ENCODE peak calls at places on chromosomes 6 and 20, in eight cellular contexts. Q, M, X, W, V, P, I and S are unnamed samples.

GRCh38 chr6:72287801-72288200 is 334.1 kb upstream of the KCNQ5 start:
- DNase-seq in P (no peak), I (no peak), X (peak; percentile 26), M (no peak), W (no peak), V (peak; percentile 4), Q (no peak), S (no peak)

GRCh38 chr6:155417454-155417853 is 38.2 kb downstream of the NOX3 start:
- DNase-seq in W (no peak), Q (no peak), X (no peak), P (no peak), V (peak; percentile 16), I (no peak), M (no peak), S (no peak)

GRCh38 chr20:43590036-43590391 is 723 bp upstream of the IFT52 start:
- DNase-seq in M (no peak), V (no peak), P (no peak), Q (no peak), I (no peak), W (peak; percentile 14), X (no peak), S (peak; percentile 34)

GRCh38 chr6:156795825-156796224 is 18.6 kb downstream of the ARID1B start:
- DNase-seq in M (no peak), Q (peak; percentile 48), X (no peak), P (no peak), I (no peak), W (no peak), V (peak; percentile 15), S (no peak)

GRCh38 chr20:59063358-59064213 is 21.0 kb upstream of the PRELID3B start:
- DNase-seq in V (peak; percentile 95), Q (peak; percentile 89), W (peak; percentile 69), P (peak; percentile 30), I (peak; percentile 42), M (no peak), X (no peak), S (peak; percentile 77)

GRCh38 chr6:1591926-1592325 is 17.8 kb upstream of the FOXC1 start:
- DNase-seq in V (no peak), I (no peak), P (no peak), Q (no peak), X (no peak), W (no peak), M (no peak), S (no peak)

GRCh38 chr6:13484138-13484708 is 3.2 kb downstream of the GFOD1 start:
- DNase-seq in Q (no peak), M (no peak), W (no peak), V (no peak), P (no peak), I (no peak), X (no peak), S (no peak)

GRCh38 chr6:17015144-17015543 is 86.7 kb upstream of the STMND1 start:
- DNase-seq in V (peak; percentile 89), W (no peak), I (no peak), Q (peak; percentile 77), M (no peak), X (no peak), P (no peak), S (no peak)

GRCh38 chr6:116925088-116925794 is 48.2 kb downstream of the RFX6 start:
- DNase-seq in X (no peak), V (no peak), P (no peak), M (no peak), I (no peak), Q (no peak), W (no peak), S (peak; percentile 2)

GRCh38 chr6:33787336-33787953 is 1.5 kb downstream of the LEMD2 start:
- DNase-seq in X (no peak), I (no peak), V (peak; percentile 41), P (no peak), M (no peak), W (no peak), Q (no peak), S (peak; percentile 36)

GRCh38 chr6:93079061-93079460 is 340.3 kb downstream of the EPHA7 start:
- DNase-seq in P (no peak), X (no peak), W (no peak), Q (no peak), V (no peak), M (no peak), I (no peak), S (no peak)

GRCh38 chr6:22658183-22658582 is 88.8 kb downstream of the HDGFL1 start:
- DNase-seq in I (no peak), M (no peak), V (no peak), W (no peak), X (no peak), Q (no peak), P (no peak), S (no peak)

GRCh38 chr6:151310852-151311767 is 71.3 kb downstream of the AKAP12 start:
- DNase-seq in W (no peak), X (no peak), I (no peak), P (no peak), V (no peak), M (no peak), Q (no peak), S (no peak)

GRCh38 chr20:5188736-5189135 is 61.9 kb downstream of the CDS2 start:
- DNase-seq in I (no peak), Q (no peak), X (no peak), M (no peak), V (no peak), W (no peak), P (no peak), S (no peak)

GRCh38 chr6:112525749-112526148 is 178.6 kb downstream of the RFPL4B start:
- DNase-seq in I (no peak), M (no peak), P (no peak), X (no peak), Q (no peak), W (no peak), V (no peak), S (no peak)

GRCh38 chr20:57396638-57397003 is 5.4 kb downstream of the RBM38 start:
- DNase-seq in X (no peak), I (no peak), V (no peak), P (no peak), Q (no peak), M (no peak), W (no peak), S (no peak)

GRCh38 chr20:57397693-57398108 is 6.5 kb downstream of the RBM38 start:
- DNase-seq in X (peak; percentile 64), I (no peak), Q (no peak), P (peak; percentile 22), M (no peak), W (no peak), V (no peak), S (no peak)

GRCh38 chr20:57395111-57395959 is 4.1 kb downstream of the RBM38 start:
- DNase-seq in I (no peak), P (peak; percentile 86), M (no peak), Q (peak; percentile 74), X (peak; percentile 68), W (peak; percentile 86), V (peak; percentile 53), S (peak; percentile 40)

GRCh38 chr20:57397004-57397692 is 6.0 kb downstream of the RBM38 start:
- DNase-seq in V (no peak), X (peak; percentile 52), W (no peak), I (no peak), P (peak; percentile 11), Q (no peak), M (no peak), S (no peak)

DNA sequence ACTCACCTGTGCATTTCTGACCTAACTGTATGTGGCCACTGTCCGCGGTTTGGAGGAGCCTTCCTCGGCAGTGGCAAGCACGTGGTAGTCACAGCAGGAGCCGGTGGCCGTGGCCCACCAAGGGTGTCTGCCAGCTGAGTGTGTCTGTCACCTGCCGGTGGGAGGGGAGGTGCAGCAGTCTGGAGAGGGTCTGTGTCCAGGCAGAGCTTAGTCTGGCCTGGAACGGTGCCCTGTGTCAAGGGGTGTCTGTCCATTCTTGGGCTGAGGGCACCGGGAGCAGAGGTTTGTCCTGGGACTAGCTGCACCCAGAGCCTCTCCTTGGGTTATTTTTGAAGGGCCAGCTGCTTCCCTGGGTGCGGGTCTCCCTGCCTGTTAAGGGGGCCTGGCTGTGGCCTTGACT is 5.0 kb downstream of the RBM38 start:
- DNase-seq in P (peak; percentile 16), W (no peak), X (peak; percentile 63), M (no peak), I (no peak), Q (no peak), V (no peak), S (no peak)
- H3K4me1 ChIP-seq in P (peaks cover 72% of the 10 kb centered on the region), W (peaks cover 16% of the 10 kb centered on the region), X (peaks cover 50% of the 10 kb centered on the region), M (peaks cover 65% of the 10 kb centered on the region), I (peaks cover 9% of the 10 kb centered on the region), Q (peaks cover 46% of the 10 kb centered on the region), V (peaks cover 12% of the 10 kb centered on the region), S (peaks cover 69% of the 10 kb centered on the region)

GRCh38 chr6:121548146-121548545 is 112.7 kb downstream of the GJA1 start:
- DNase-seq in P (no peak), W (no peak), I (no peak), Q (no peak), M (no peak), X (no peak), V (no peak), S (no peak)

GRCh38 chr6:121550491-121551010 is 115.1 kb downstream of the GJA1 start:
- DNase-seq in M (no peak), X (no peak), I (no peak), P (no peak), V (no peak), Q (no peak), W (no peak), S (no peak)

GRCh38 chr6:121555201-121555600 is 119.8 kb downstream of the GJA1 start:
- DNase-seq in X (no peak), V (no peak), Q (no peak), I (no peak), P (no peak), M (no peak), W (no peak), S (no peak)

GRCh38 chr6:121544691-121545090 is 109.2 kb downstream of the GJA1 start:
- DNase-seq in X (no peak), M (no peak), P (no peak), I (no peak), V (no peak), W (no peak), Q (no peak), S (no peak)

DNA sequence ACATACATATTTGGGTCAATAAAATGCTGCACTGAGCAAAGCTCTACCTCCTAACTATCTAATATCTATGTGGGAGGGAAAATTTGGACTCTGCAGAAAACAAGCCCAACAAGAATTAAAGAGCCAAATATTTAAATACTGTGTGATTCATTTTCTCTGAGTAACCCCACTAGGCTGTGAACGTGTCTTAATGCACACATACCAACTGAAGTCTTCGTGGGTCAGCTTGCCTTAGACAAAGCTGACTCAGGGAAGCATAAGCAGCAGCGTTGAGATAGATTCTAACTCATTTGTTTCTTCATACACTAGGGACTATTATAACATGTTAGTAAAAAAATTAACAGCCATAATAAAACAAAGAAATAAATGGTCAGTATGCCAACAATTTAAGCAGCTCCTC is 114.3 kb downstream of the GJA1 start:
- DNase-seq in P (no peak), Q (peak; percentile 91), V (peak; percentile 96), X (no peak), M (no peak), W (no peak), I (peak; percentile 5), S (no peak)
- H3K27ac ChIP-seq in P (no peak overlapping the region), Q (peak overlapping the region; percentile 44), V (no peak overlapping the region), X (no peak overlapping the region), M (no peak overlapping the region), W (no peak overlapping the region), I (peak overlapping the region; percentile 26), S (no peak overlapping the region)

GRCh38 chr6:108650325-108650724 is 89.6 kb downstream of the FOXO3 start:
- DNase-seq in I (no peak), M (no peak), P (no peak), V (no peak), X (no peak), Q (no peak), W (no peak), S (no peak)
- H3K4me1 ChIP-seq in I (no peaks in the 10 kb centered on the region), M (no peaks in the 10 kb centered on the region), P (peaks cover 92% of the 10 kb centered on the region), V (peaks cover 34% of the 10 kb centered on the region), X (peaks cover 69% of the 10 kb centered on the region), Q (peaks cover 59% of the 10 kb centered on the region), W (peaks cover 30% of the 10 kb centered on the region), S (peaks cover 19% of the 10 kb centered on the region)

GRCh38 chr20:1118336-1119127 is at the start of gene PSMF1:
- DNase-seq in W (peak; percentile 95), P (peak; percentile 96), V (peak; percentile 86), M (peak; percentile 98), I (peak; percentile 96), X (peak; percentile 98), Q (peak; percentile 89), S (peak; percentile 96)
- H3K27ac ChIP-seq in W (peak within 1 kb of the TSS; percentile 65), P (peak within 1 kb of the TSS; percentile 85), V (peak within 1 kb of the TSS; percentile 63), M (peak within 1 kb of the TSS; percentile 82), I (peak within 1 kb of the TSS; percentile 92), X (peak within 1 kb of the TSS; percentile 85), Q (peak within 1 kb of the TSS; percentile 64), S (peak within 1 kb of the TSS; percentile 69)